ENCODE peak calls at places on chromosomes 12 and 14, in four cellular contexts. A is tibial artery, J is left ventricle myocardium inferior, G is osteoblast. Z is an unnamed sample. For H3K4me1, the result is how much of the 10 kb centered on the place peaks cover.

GRCh38 chr12:106131671-106132070 is 7.1 kb downstream of the NUAK1 start:
- DNase-seq in A (no peak), J (no peak), G (no peak), Z (no peak)

GRCh38 chr12:65666876-65667275 is 157.4 kb upstream of the HMGA2 start:
- DNase-seq in A (no peak), J (no peak), G (no peak), Z (no peak)

GRCh38 chr14:65658202-65658601 is 245.7 kb downstream of the FUT8 start:
- DNase-seq in A (no peak), J (no peak), G (no peak), Z (no peak)

GRCh38 chr14:32201816-32202467 is at the start of gene RNU6-7:
- DNase-seq in A (no peak), J (peak), G (no peak), Z (peak)

GRCh38 chr14:71317385-71318096 is 410.3 kb downstream of the PCNX1 start:
- DNase-seq in A (no peak), J (no peak), G (no peak), Z (no peak)

GRCh38 chr12:84079621-84080020 is 833.0 kb downstream of the SLC6A15 start:
- DNase-seq in A (no peak), J (no peak), G (no peak), Z (no peak)

GRCh38 chr14:73235531-73236155 is 1.7 kb upstream of the PAPLN start:
- DNase-seq in A (peak), J (no peak), G (peak), Z (peak)

GRCh38 chr14:30737916-30738315 is 115.8 kb downstream of the SCFD1 start:
- DNase-seq in A (no peak), J (no peak), G (no peak), Z (no peak)

GRCh38 chr12:113214938-113215400 is 6.3 kb upstream of the TPCN1 start:
- DNase-seq in A (peak), J (peak), G (peak), Z (no peak)

GRCh38 chr12:25323774-25324086 is 73.0 kb upstream of the KRAS start:
- DNase-seq in A (no peak), J (no peak), G (no peak), Z (no peak)

GRCh38 chr14:106489112-106489881 is 962.9 kb downstream of the TMEM121 start:
- DNase-seq in A (no peak), J (no peak), G (no peak), Z (no peak)

GRCh38 chr14:35534130-35534883 is at the start of gene INSM2:
- DNase-seq in A (no peak), J (no peak), G (no peak), Z (peak)

GRCh38 chr12:1848146-1848545 is 27.8 kb downstream of the LRTM2 start:
- DNase-seq in A (no peak), J (no peak), G (no peak), Z (no peak)

GRCh38 chr12:132827763-132828703 is 636 bp downstream of the GOLGA3 start:
- DNase-seq in A (peak), J (no peak), G (peak), Z (peak)

GRCh38 chr14:71574976-71575375 is 357.3 kb upstream of the RGS6 start:
- DNase-seq in A (no peak), J (no peak), G (peak), Z (peak)

GRCh38 chr12:131808744-131809371 is 19.3 kb upstream of the MMP17 start:
- DNase-seq in A (no peak), J (peak), G (peak), Z (peak)

GRCh38 chr12:94873368-94874085 is 130.0 kb downstream of the NDUFA12 start:
- DNase-seq in A (no peak), J (peak), G (peak), Z (peak)

GRCh38 chr12:120466560-120467315 is 2.8 kb downstream of the SRSF9 start:
- DNase-seq in A (no peak), J (no peak), G (no peak), Z (peak)

GRCh38 chr12:182381-182883 is 31.5 kb downstream of the SLC6A12 start:
- DNase-seq in A (no peak), J (peak), G (peak), Z (no peak)

GRCh38 chr12:43401096-43401495 is 150.9 kb downstream of the ADAMTS20 start:
- DNase-seq in A (no peak), J (no peak), G (no peak), Z (no peak)

GRCh38 chr12:109020750-109021380 is at the start of gene SVOP:
- DNase-seq in A (peak), J (peak), G (peak), Z (peak)

GRCh38 chr12:48988030-48988649 is 10.0 kb downstream of the WNT1 start:
- DNase-seq in A (no peak), J (no peak), G (peak), Z (peak)

GRCh38 chr14:22657861-22658260 is 13.7 kb upstream of the OR6J1 start:
- DNase-seq in A (no peak), J (no peak), G (no peak), Z (peak)

GRCh38 chr12:46908236-46908935 is 82.6 kb upstream of the SLC38A4 start:
- DNase-seq in A (no peak), J (no peak), G (no peak), Z (no peak)

GRCh38 chr14:32620303-32620702 is 291.2 kb downstream of the AKAP6 start:
- DNase-seq in A (no peak), J (no peak), G (no peak), Z (no peak)

GRCh38 chr14:105854600-105855245 is 328.3 kb downstream of the TMEM121 start:
- DNase-seq in A (peak), J (peak), G (peak), Z (no peak)

GRCh38 chr12:59023861-59024424 is 103.6 kb upstream of the LRIG3 start:
- DNase-seq in A (no peak), J (no peak), G (no peak), Z (no peak)

GRCh38 chr12:19404232-19404880 is 34.9 kb upstream of the AEBP2 start:
- DNase-seq in A (no peak), J (no peak), G (no peak), Z (no peak)

GRCh38 chr12:25424186-25424854 is 128.8 kb downstream of the LMNTD1 start:
- DNase-seq in A (no peak), J (no peak), G (peak), Z (no peak)

GRCh38 chr12:108896331-108896730 is 16.4 kb downstream of the DAO start:
- DNase-seq in A (no peak), J (no peak), G (no peak), Z (no peak)

GRCh38 chr12:25041006-25041741 is 92.3 kb upstream of the BCAT1 start:
- DNase-seq in A (no peak), J (no peak), G (no peak), Z (no peak)

DNA sequence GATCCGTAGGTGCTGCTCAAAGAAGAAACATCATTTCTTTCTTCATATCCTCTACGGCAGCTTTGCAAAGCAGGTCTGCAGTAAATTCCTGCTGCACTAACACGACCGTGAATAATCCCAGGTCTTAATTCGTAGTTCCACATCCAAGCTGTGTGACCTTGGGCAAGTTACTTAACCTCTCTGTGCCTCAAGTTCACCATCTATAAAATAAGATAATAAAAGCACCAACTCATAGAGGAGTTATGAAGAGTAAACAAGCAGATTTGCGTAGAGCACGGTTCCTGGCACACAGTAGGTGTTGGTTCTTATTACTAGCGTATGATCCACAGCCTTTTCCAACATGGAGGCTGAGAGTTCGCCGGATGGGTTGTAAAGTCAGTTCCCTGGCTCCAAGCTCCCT is 3.6 kb downstream of the NCOR2 start:
- DNase-seq in A (no peak), J (no peak), G (no peak), Z (no peak)
- H3K4me1 ChIP-seq in A (half or more), J (half or more), G (under half), Z (under half)

GRCh38 chr12:82625523-82625922 is 61.2 kb upstream of the TMTC2 start:
- DNase-seq in A (no peak), J (no peak), G (no peak), Z (peak)
- H3K4me1 ChIP-seq in A (under half), J (under half), G (under half), Z (under half)

GRCh38 chr12:121980892-121981272 is 40.8 kb upstream of the BCL7A start:
- DNase-seq in A (no peak), J (no peak), G (no peak), Z (no peak)

GRCh38 chr12:121980211-121980891 is 41.3 kb upstream of the BCL7A start:
- DNase-seq in A (no peak), J (no peak), G (no peak), Z (no peak)

GRCh38 chr12:121981456-121981855 is 40.2 kb upstream of the BCL7A start:
- DNase-seq in A (no peak), J (no peak), G (no peak), Z (no peak)

GRCh38 chr12:121983546-121984205 is 38.0 kb upstream of the BCL7A start:
- DNase-seq in A (no peak), J (no peak), G (no peak), Z (no peak)

DNA sequence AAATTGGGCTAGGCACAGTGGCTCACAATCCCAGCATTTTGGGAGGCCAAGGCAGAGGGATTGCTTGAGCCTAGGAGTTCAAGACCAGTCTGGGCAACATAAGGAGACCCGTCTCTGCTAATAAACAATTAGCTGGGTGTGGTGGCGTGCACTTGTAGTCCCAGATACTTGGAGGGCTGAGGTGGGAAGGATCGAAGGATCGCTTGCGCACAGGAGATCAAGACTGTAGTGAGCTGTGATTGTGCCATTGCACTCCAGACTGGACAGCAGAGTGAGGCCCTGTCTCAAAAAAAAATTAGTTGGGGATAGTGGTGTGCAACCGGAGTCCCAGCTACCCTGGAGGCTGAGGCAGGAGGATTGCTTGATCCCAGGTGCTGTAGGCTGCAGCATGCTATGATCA is 38.7 kb upstream of the BCL7A start:
- DNase-seq in A (no peak), J (no peak), G (no peak), Z (no peak)
- H3K4me1 ChIP-seq in A (under half), J (under half), G (under half), Z (under half)

DNA sequence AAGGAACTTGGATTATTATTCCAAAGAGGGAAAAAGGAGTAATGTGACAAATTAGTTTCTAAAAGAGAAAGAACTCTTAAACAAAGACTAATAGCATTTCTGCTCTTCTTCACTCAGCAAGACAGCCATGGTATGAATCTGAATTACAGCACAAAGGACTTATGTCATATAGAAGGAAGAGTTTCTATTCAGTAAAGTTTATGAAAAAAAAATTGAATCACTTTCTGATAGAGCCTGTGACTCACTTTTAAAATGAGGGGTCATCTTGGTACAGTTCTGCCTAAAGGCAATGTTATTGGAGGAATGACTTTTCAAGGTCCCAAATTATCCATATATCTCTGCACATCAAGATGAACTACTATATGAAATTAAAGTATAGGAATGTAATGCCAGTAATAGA is 101.7 kb downstream of the DUSP6 start:
- DNase-seq in A (no peak), J (no peak), G (no peak), Z (no peak)
- H3K4me1 ChIP-seq in A (under half), J (under half), G (under half), Z (under half)

DNA sequence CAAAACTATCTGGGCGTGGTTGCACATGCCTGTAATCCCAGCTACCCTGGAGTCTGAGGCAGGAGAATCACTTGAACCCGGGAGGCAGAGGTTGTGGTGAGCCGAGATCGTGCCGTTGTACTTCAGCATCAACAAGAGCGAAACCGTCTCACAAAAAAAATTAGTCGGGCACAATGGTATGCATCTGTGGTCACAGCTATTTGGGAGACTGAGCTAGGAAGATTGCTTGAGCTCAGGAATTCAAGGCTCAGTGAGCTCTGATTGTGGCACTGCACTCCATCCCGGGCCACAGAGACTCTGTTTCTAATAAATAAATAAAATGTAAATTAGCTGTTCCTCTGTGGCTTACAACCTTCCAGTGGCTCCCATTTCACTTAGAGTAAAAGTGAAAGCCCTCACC is 28.0 kb downstream of the RCOR1 start:
- DNase-seq in A (no peak), J (no peak), G (no peak), Z (no peak)
- H3K4me1 ChIP-seq in A (under half), J (under half), G (under half), Z (under half)

DNA sequence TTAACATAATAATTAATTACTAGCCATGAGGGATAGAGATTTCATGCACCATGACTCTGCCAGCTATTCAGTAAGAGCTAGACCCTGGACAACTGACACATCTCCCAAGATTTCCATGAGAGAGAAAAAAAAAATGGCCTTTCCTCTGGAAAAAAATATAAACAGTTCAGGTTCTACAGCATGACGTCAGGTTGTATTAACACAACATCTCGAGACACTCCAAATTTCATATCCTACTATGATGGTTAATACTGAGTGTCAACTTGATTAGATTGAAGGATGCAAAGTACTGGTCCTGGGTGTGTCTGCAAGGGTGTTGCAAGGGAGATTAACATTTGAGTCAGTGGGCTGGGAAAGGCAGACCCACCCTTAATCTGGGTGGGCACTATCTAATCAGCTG is 11.1 kb downstream of the DBX2 start:
- DNase-seq in A (no peak), J (no peak), G (no peak), Z (no peak)
- H3K4me1 ChIP-seq in A (under half), J (under half), G (under half), Z (under half)

GRCh38 chr12:53223391-53224267 is 8.4 kb downstream of the RARG start:
- DNase-seq in A (no peak), J (peak), G (peak), Z (peak)
- H3K4me1 ChIP-seq in A (half or more), J (half or more), G (under half), Z (under half)

Z was measured in GM23338.